ENCODE peak calls at places on chromosomes 11 and 22, in four cellular contexts. One of them, this sample, is unnamed.

GRCh38 chr11:32420937-32421532 is 14.3 kb downstream of the WT1 start:
- DNase-seq in Calu3: no peak
- DNase-seq in cardiac muscle cell: no peak
- DNase-seq in naive thymus-derived CD4-positive, alpha-beta T cell: no peak
- DNase-seq in this sample: no peak

GRCh38 chr11:67253872-67254624 is 12.2 kb upstream of the GRK2 start:
- DNase-seq in cardiac muscle cell: no peak
- DNase-seq in naive thymus-derived CD4-positive, alpha-beta T cell: no peak
- DNase-seq in Calu3: no peak
- DNase-seq in this sample: no peak

GRCh38 chr11:116990061-116990473 is 108.2 kb downstream of the SIK3 start:
- DNase-seq in cardiac muscle cell: no peak
- DNase-seq in Calu3: peak; percentile 0
- DNase-seq in naive thymus-derived CD4-positive, alpha-beta T cell: no peak
- DNase-seq in this sample: peak; percentile 35

GRCh38 chr11:69859275-69859934 is 40.2 kb upstream of the FGF3 start:
- DNase-seq in cardiac muscle cell: no peak
- DNase-seq in naive thymus-derived CD4-positive, alpha-beta T cell: no peak
- DNase-seq in Calu3: no peak
- DNase-seq in this sample: no peak

GRCh38 chr22:41589260-41589600 is 410 bp downstream of the PMM1 start:
- DNase-seq in Calu3: peak; percentile 12
- DNase-seq in cardiac muscle cell: peak; percentile 44
- DNase-seq in naive thymus-derived CD4-positive, alpha-beta T cell: no peak
- DNase-seq in this sample: peak; percentile 33

GRCh38 chr11:64342869-64343739 is 3.1 kb downstream of the CCDC88B start:
- DNase-seq in cardiac muscle cell: no peak
- DNase-seq in Calu3: no peak
- DNase-seq in naive thymus-derived CD4-positive, alpha-beta T cell: no peak
- DNase-seq in this sample: no peak

GRCh38 chr11:29018631-29019030 is 910.4 kb downstream of the METTL15 start:
- DNase-seq in cardiac muscle cell: no peak
- DNase-seq in naive thymus-derived CD4-positive, alpha-beta T cell: no peak
- DNase-seq in Calu3: no peak
- DNase-seq in this sample: peak; percentile 60

GRCh38 chr11:47552086-47552580 is 799 bp downstream of the CELF1 start:
- DNase-seq in Calu3: peak; percentile 35
- DNase-seq in cardiac muscle cell: peak; percentile 57
- DNase-seq in naive thymus-derived CD4-positive, alpha-beta T cell: peak; percentile 4
- DNase-seq in this sample: peak; percentile 43

GRCh38 chr11:114846040-114846791 is 167.9 kb downstream of the NXPE2 start:
- DNase-seq in cardiac muscle cell: no peak
- DNase-seq in naive thymus-derived CD4-positive, alpha-beta T cell: no peak
- DNase-seq in Calu3: no peak
- DNase-seq in this sample: no peak

GRCh38 chr22:29629382-29630179 is 26.1 kb downstream of the NF2 start:
- DNase-seq in cardiac muscle cell: no peak
- DNase-seq in naive thymus-derived CD4-positive, alpha-beta T cell: no peak
- DNase-seq in Calu3: no peak
- DNase-seq in this sample: peak; percentile 58

GRCh38 chr11:132125855-132126841 is 755.7 kb downstream of the NTM start:
- DNase-seq in Calu3: no peak
- DNase-seq in naive thymus-derived CD4-positive, alpha-beta T cell: no peak
- DNase-seq in cardiac muscle cell: peak; percentile 20
- DNase-seq in this sample: peak; percentile 47

GRCh38 chr11:117528061-117528780 is 200.6 kb downstream of the CEP164 start:
- DNase-seq in Calu3: no peak
- DNase-seq in cardiac muscle cell: no peak
- DNase-seq in naive thymus-derived CD4-positive, alpha-beta T cell: no peak
- DNase-seq in this sample: no peak

GRCh38 chr11:123654566-123655081 is at the start of gene SCN3B:
- DNase-seq in cardiac muscle cell: peak; percentile 90
- DNase-seq in Calu3: peak; percentile 74
- DNase-seq in naive thymus-derived CD4-positive, alpha-beta T cell: no peak
- DNase-seq in this sample: peak; percentile 73

GRCh38 chr11:59611570-59612565 is 3.7 kb downstream of the OSBP start:
- DNase-seq in cardiac muscle cell: peak; percentile 56
- DNase-seq in naive thymus-derived CD4-positive, alpha-beta T cell: no peak
- DNase-seq in Calu3: peak; percentile 46
- DNase-seq in this sample: peak; percentile 54

GRCh38 chr11:65260756-65261590 is 789 bp upstream of the POLA2 start:
- DNase-seq in cardiac muscle cell: peak; percentile 16
- DNase-seq in naive thymus-derived CD4-positive, alpha-beta T cell: no peak
- DNase-seq in Calu3: no peak
- DNase-seq in this sample: no peak

GRCh38 chr22:32308191-32308590 is 49.5 kb upstream of the RFPL3 start:
- DNase-seq in Calu3: no peak
- DNase-seq in naive thymus-derived CD4-positive, alpha-beta T cell: no peak
- DNase-seq in cardiac muscle cell: no peak
- DNase-seq in this sample: no peak

GRCh38 chr11:2258501-2259465 is 11.6 kb downstream of the ASCL2 start:
- DNase-seq in cardiac muscle cell: no peak
- DNase-seq in Calu3: no peak
- DNase-seq in naive thymus-derived CD4-positive, alpha-beta T cell: no peak
- DNase-seq in this sample: no peak

GRCh38 chr11:103601230-103601846 is 435.1 kb upstream of the DDI1 start:
- DNase-seq in naive thymus-derived CD4-positive, alpha-beta T cell: peak; percentile 3
- DNase-seq in Calu3: peak; percentile 26
- DNase-seq in cardiac muscle cell: peak; percentile 71
- DNase-seq in this sample: peak; percentile 75

GRCh38 chr11:17384002-17384511 is 4.4 kb downstream of the KCNJ11 start:
- DNase-seq in naive thymus-derived CD4-positive, alpha-beta T cell: peak; percentile 64
- DNase-seq in Calu3: peak; percentile 82
- DNase-seq in cardiac muscle cell: peak; percentile 93
- DNase-seq in this sample: peak; percentile 90

GRCh38 chr22:37943471-37944198 is 9.8 kb downstream of the C22orf23 start:
- DNase-seq in naive thymus-derived CD4-positive, alpha-beta T cell: no peak
- DNase-seq in cardiac muscle cell: no peak
- DNase-seq in Calu3: no peak
- DNase-seq in this sample: no peak

GRCh38 chr22:49913446-49913845 is 4.8 kb downstream of the ALG12 start:
- DNase-seq in cardiac muscle cell: no peak
- DNase-seq in naive thymus-derived CD4-positive, alpha-beta T cell: no peak
- DNase-seq in Calu3: no peak
- DNase-seq in this sample: no peak

GRCh38 chr11:95229199-95230053 is 1.6 kb downstream of the SESN3 start:
- DNase-seq in Calu3: no peak
- DNase-seq in naive thymus-derived CD4-positive, alpha-beta T cell: peak; percentile 12
- DNase-seq in cardiac muscle cell: peak; percentile 41
- DNase-seq in this sample: peak; percentile 45

GRCh38 chr11:24145411-24145810 is 351.4 kb upstream of the LUZP2 start:
- DNase-seq in Calu3: no peak
- DNase-seq in naive thymus-derived CD4-positive, alpha-beta T cell: no peak
- DNase-seq in cardiac muscle cell: no peak
- DNase-seq in this sample: no peak

This sample was measured in lung microvascular endothelial cell.